ENCODE peak calls at places on chromosomes 3 and 15, in eight cellular contexts. B, O, Z, I, V, Y, R and A are unnamed samples.

GRCh38 chr3:85330071-85330470 is 371.3 kb downstream of the CADM2 start:
- DNase-seq in B (no peak), I (no peak), O (no peak), Z (no peak), Y (no peak), R (no peak), V (no peak), A (no peak)

GRCh38 chr3:111737712-111738097 is 121.4 kb upstream of the PHLDB2 start:
- DNase-seq in Y (no peak), O (no peak), Z (peak), I (no peak), B (peak), R (no peak), V (peak), A (no peak)

GRCh38 chr15:79004336-79004735 is 59.5 kb upstream of the CTSH start:
- DNase-seq in O (peak), V (no peak), R (no peak), Z (peak), B (peak), I (no peak), Y (peak), A (no peak)

GRCh38 chr15:92909131-92909781 is 9.1 kb downstream of the CHD2 start:
- DNase-seq in R (no peak), Z (no peak), O (no peak), Y (no peak), B (peak), I (no peak), V (no peak), A (no peak)

GRCh38 chr3:132006605-132007204 is 28.1 kb downstream of the CPNE4 start:
- DNase-seq in V (no peak), B (peak), R (no peak), Z (peak), I (peak), Y (peak), O (peak), A (no peak)

GRCh38 chr3:25620508-25620907 is 44.2 kb downstream of the TOP2B start:
- DNase-seq in V (no peak), Z (no peak), R (no peak), B (no peak), I (no peak), Y (no peak), O (no peak), A (no peak)

GRCh38 chr15:101326462-101327146 is 31.6 kb upstream of the SNRPA1 start:
- DNase-seq in O (no peak), I (no peak), B (no peak), Z (no peak), R (no peak), V (no peak), Y (no peak), A (peak)

GRCh38 chr15:65189102-65189740 is 4.1 kb upstream of the CLPX start:
- DNase-seq in O (no peak), Y (peak), B (peak), I (peak), Z (peak), V (peak), R (no peak), A (peak)

GRCh38 chr3:107704477-107704876 is 181.7 kb downstream of the BBX start:
- DNase-seq in O (no peak), V (no peak), B (peak), Z (no peak), I (no peak), Y (no peak), R (no peak), A (no peak)

GRCh38 chr15:28191832-28192231 is 92.7 kb upstream of the OCA2 start:
- DNase-seq in I (peak), Z (no peak), V (peak), B (peak), Y (no peak), R (peak), O (no peak), A (peak)

GRCh38 chr3:142993958-142994442 is 7.4 kb upstream of the U2SURP start:
- DNase-seq in Z (peak), Y (peak), R (no peak), O (peak), I (peak), V (no peak), B (peak), A (peak)

GRCh38 chr15:78830514-78831228 is 19.4 kb upstream of the ADAMTS7 start:
- DNase-seq in V (no peak), B (no peak), I (no peak), R (no peak), Y (peak), Z (no peak), O (no peak), A (peak)

GRCh38 chr15:85473455-85473854 is 93.1 kb downstream of the AKAP13 start:
- DNase-seq in I (no peak), B (peak), Z (peak), Y (no peak), R (no peak), O (no peak), V (no peak), A (no peak)

GRCh38 chr15:91852741-91853500 is 587 bp upstream of the SLCO3A1 start:
- DNase-seq in R (peak), B (peak), Z (peak), V (peak), O (peak), Y (peak), I (peak), A (peak)

GRCh38 chr3:11007534-11007933 is 15.0 kb downstream of the SLC6A1 start:
- DNase-seq in I (no peak), Y (no peak), Z (no peak), R (no peak), B (no peak), V (no peak), O (no peak), A (no peak)

GRCh38 chr15:63439536-63440264 is 58.1 kb upstream of the CA12 start:
- DNase-seq in I (no peak), Y (no peak), O (no peak), V (no peak), Z (peak), B (peak), R (no peak), A (peak)

GRCh38 chr3:197590313-197590962 is 34.7 kb upstream of the BDH1 start:
- DNase-seq in Y (no peak), O (no peak), Z (no peak), B (no peak), R (no peak), V (no peak), I (no peak), A (no peak)

GRCh38 chr15:51356983-51357382 is 15.5 kb downstream of the GLDN start:
- DNase-seq in Z (no peak), Y (no peak), O (no peak), R (no peak), V (no peak), I (no peak), B (no peak), A (no peak)